ENCODE peak calls at places on chromosomes 3 and 15, in nine cellular contexts. One of them, this sample, is unnamed.

GRCh38 chr3:155743616-155744015 is 1.3 kb downstream of the PLCH1 start:
- DNase-seq in pancreas: no peak
- DNase-seq in fibroblast of the aortic adventitia: no peak
- DNase-seq in HCT116: no peak
- DNase-seq in endodermal cell: no peak
- DNase-seq in endothelial cell of umbilical vein: peak; percentile 6
- DNase-seq in body of pancreas: no peak
- DNase-seq in BJ: no peak
- DNase-seq in stomach: no peak
- DNase-seq in this sample: no peak

GRCh38 chr3:153339065-153339464 is 177.0 kb downstream of the RAP2B start:
- DNase-seq in endodermal cell: no peak
- DNase-seq in endothelial cell of umbilical vein: no peak
- DNase-seq in stomach: no peak
- DNase-seq in pancreas: no peak
- DNase-seq in fibroblast of the aortic adventitia: no peak
- DNase-seq in BJ: no peak
- DNase-seq in body of pancreas: no peak
- DNase-seq in HCT116: no peak
- DNase-seq in this sample: peak; percentile 46

GRCh38 chr15:98649621-98649995 is 1.3 kb downstream of the IGF1R start:
- DNase-seq in endodermal cell: peak; percentile 58
- DNase-seq in pancreas: peak; percentile 65
- DNase-seq in HCT116: no peak
- DNase-seq in BJ: no peak
- DNase-seq in endothelial cell of umbilical vein: peak; percentile 23
- DNase-seq in fibroblast of the aortic adventitia: peak; percentile 33
- DNase-seq in stomach: peak; percentile 53
- DNase-seq in body of pancreas: peak; percentile 60
- DNase-seq in this sample: no peak

GRCh38 chr3:42032693-42033349 is 58.3 kb upstream of the TRAK1 start:
- DNase-seq in stomach: peak; percentile 45
- DNase-seq in HCT116: no peak
- DNase-seq in pancreas: no peak
- DNase-seq in BJ: peak; percentile 98
- DNase-seq in endothelial cell of umbilical vein: peak; percentile 66
- DNase-seq in endodermal cell: no peak
- DNase-seq in fibroblast of the aortic adventitia: peak; percentile 97
- DNase-seq in body of pancreas: peak; percentile 49
- DNase-seq in this sample: peak; percentile 98

GRCh38 chr3:59386165-59386564 is 336.3 kb upstream of the CFAP20DC start:
- DNase-seq in pancreas: no peak
- DNase-seq in body of pancreas: no peak
- DNase-seq in fibroblast of the aortic adventitia: no peak
- DNase-seq in endothelial cell of umbilical vein: no peak
- DNase-seq in stomach: no peak
- DNase-seq in endodermal cell: no peak
- DNase-seq in BJ: no peak
- DNase-seq in HCT116: no peak
- DNase-seq in this sample: no peak

GRCh38 chr15:74007820-74008371 is 13.4 kb downstream of the PML start:
- DNase-seq in HCT116: no peak
- DNase-seq in body of pancreas: no peak
- DNase-seq in stomach: no peak
- DNase-seq in fibroblast of the aortic adventitia: no peak
- DNase-seq in endothelial cell of umbilical vein: no peak
- DNase-seq in pancreas: no peak
- DNase-seq in BJ: no peak
- DNase-seq in endodermal cell: no peak
- DNase-seq in this sample: no peak

GRCh38 chr3:57128863-57129602 is 36.1 kb downstream of the IL17RD start:
- DNase-seq in BJ: no peak
- DNase-seq in endothelial cell of umbilical vein: no peak
- DNase-seq in HCT116: no peak
- DNase-seq in body of pancreas: no peak
- DNase-seq in endodermal cell: no peak
- DNase-seq in fibroblast of the aortic adventitia: peak; percentile 53
- DNase-seq in stomach: no peak
- DNase-seq in pancreas: no peak
- DNase-seq in this sample: no peak

GRCh38 chr3:143775401-143775970 is 72.8 kb downstream of the SLC9A9 start:
- DNase-seq in fibroblast of the aortic adventitia: peak; percentile 67
- DNase-seq in endothelial cell of umbilical vein: peak; percentile 57
- DNase-seq in pancreas: no peak
- DNase-seq in endodermal cell: no peak
- DNase-seq in stomach: no peak
- DNase-seq in body of pancreas: peak; percentile 8
- DNase-seq in HCT116: peak; percentile 21
- DNase-seq in BJ: no peak
- DNase-seq in this sample: peak; percentile 67

GRCh38 chr15:95760508-95760907 is 570.0 kb upstream of the NR2F2 start:
- DNase-seq in HCT116: no peak
- DNase-seq in endodermal cell: peak; percentile 86
- DNase-seq in pancreas: no peak
- DNase-seq in endothelial cell of umbilical vein: peak; percentile 23
- DNase-seq in BJ: no peak
- DNase-seq in stomach: no peak
- DNase-seq in body of pancreas: no peak
- DNase-seq in fibroblast of the aortic adventitia: no peak
- DNase-seq in this sample: peak; percentile 33

GRCh38 chr15:80404057-80404718 is at the start of gene ARNT2:
- DNase-seq in body of pancreas: peak; percentile 48
- DNase-seq in fibroblast of the aortic adventitia: no peak
- DNase-seq in endothelial cell of umbilical vein: no peak
- DNase-seq in BJ: no peak
- DNase-seq in pancreas: peak; percentile 48
- DNase-seq in endodermal cell: peak; percentile 80
- DNase-seq in HCT116: no peak
- DNase-seq in stomach: no peak
- DNase-seq in this sample: no peak

GRCh38 chr15:74807302-74807701 is 5.3 kb upstream of the LMAN1L start:
- DNase-seq in body of pancreas: no peak
- DNase-seq in pancreas: no peak
- DNase-seq in stomach: no peak
- DNase-seq in BJ: no peak
- DNase-seq in fibroblast of the aortic adventitia: peak; percentile 57
- DNase-seq in endodermal cell: no peak
- DNase-seq in HCT116: no peak
- DNase-seq in endothelial cell of umbilical vein: no peak
- DNase-seq in this sample: peak; percentile 65

GRCh38 chr15:45181491-45182285 is 6.1 kb downstream of the SHF start:
- DNase-seq in fibroblast of the aortic adventitia: no peak
- DNase-seq in endodermal cell: peak; percentile 44
- DNase-seq in BJ: no peak
- DNase-seq in pancreas: no peak
- DNase-seq in HCT116: no peak
- DNase-seq in stomach: no peak
- DNase-seq in endothelial cell of umbilical vein: no peak
- DNase-seq in body of pancreas: no peak
- DNase-seq in this sample: no peak

GRCh38 chr3:126927846-126928245 is 55.1 kb upstream of the PLXNA1 start:
- DNase-seq in body of pancreas: no peak
- DNase-seq in stomach: no peak
- DNase-seq in endodermal cell: no peak
- DNase-seq in endothelial cell of umbilical vein: peak; percentile 52
- DNase-seq in fibroblast of the aortic adventitia: no peak
- DNase-seq in HCT116: no peak
- DNase-seq in pancreas: no peak
- DNase-seq in BJ: no peak
- DNase-seq in this sample: peak; percentile 54

DNA sequence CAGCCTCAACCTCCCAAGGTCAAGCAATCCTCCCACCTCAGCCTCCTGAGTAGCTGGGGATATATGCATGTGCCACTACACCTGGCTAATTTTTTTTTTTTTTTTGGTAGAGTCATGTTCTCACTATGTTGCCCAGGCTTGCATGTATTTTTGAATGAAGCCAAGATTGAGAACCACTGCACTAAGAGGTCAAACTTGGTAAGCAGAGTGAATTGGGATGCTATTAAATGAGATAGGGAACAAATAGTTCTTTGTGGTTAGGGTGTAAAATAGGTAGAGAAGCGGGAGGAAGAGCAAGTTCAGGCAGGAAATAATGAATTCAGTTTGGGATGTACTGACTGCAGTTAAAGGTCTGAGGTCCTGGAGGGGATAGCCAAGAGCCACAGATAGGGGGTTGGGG is 39.9 kb upstream of the PIAS1 start:
- DNase-seq in body of pancreas: no peak
- DNase-seq in HCT116: no peak
- DNase-seq in endothelial cell of umbilical vein: no peak
- DNase-seq in BJ: no peak
- DNase-seq in pancreas: no peak
- DNase-seq in fibroblast of the aortic adventitia: no peak
- DNase-seq in stomach: no peak
- DNase-seq in endodermal cell: no peak
- DNase-seq in this sample: no peak
- TF ChIP-seq CTCF in body of pancreas: no peak
- TF ChIP-seq CTCF in HCT116: no peak
- TF ChIP-seq CTCF in endothelial cell of umbilical vein: no peak
- TF ChIP-seq CTCF in BJ: no peak
- TF ChIP-seq CTCF in pancreas: no peak
- TF ChIP-seq CTCF in fibroblast of the aortic adventitia: no peak
- TF ChIP-seq CTCF in stomach: no peak
- TF ChIP-seq CTCF in endodermal cell: no peak
- TF ChIP-seq CTCF in this sample: no peak

DNA sequence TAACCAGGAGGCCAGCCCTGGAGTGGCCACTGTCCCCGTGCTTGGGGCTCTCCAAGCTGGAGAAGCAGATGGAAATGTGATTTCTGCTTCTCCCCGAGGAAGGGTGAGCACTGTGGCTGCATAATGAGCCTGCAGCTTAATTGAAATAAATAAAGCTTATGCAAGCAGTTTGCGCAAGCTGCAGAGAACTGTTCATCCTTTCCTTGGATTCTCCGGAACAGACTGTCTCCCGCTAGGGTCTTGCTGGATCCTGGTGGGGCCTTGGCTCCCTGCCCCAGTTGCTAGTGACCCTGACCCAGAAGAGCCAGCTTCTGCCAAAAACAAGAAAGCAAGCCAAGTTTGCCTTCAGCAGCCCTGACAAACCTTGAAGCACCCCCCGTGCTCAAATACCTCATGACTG is 453.4 kb upstream of the PROK2 start:
- DNase-seq in HCT116: no peak
- DNase-seq in body of pancreas: no peak
- DNase-seq in stomach: no peak
- DNase-seq in pancreas: no peak
- DNase-seq in endothelial cell of umbilical vein: no peak
- DNase-seq in fibroblast of the aortic adventitia: no peak
- DNase-seq in BJ: no peak
- DNase-seq in endodermal cell: peak; percentile 23
- DNase-seq in this sample: peak; percentile 28
- H3K4me3 ChIP-seq in HCT116: no peak overlapping the region
- H3K4me3 ChIP-seq in body of pancreas: no peak overlapping the region
- H3K4me3 ChIP-seq in stomach: no peak overlapping the region
- H3K4me3 ChIP-seq in pancreas: no peak overlapping the region
- H3K4me3 ChIP-seq in endothelial cell of umbilical vein: no peak overlapping the region
- H3K4me3 ChIP-seq in fibroblast of the aortic adventitia: no peak overlapping the region
- H3K4me3 ChIP-seq in BJ: no peak overlapping the region
- H3K4me3 ChIP-seq in endodermal cell: no peak overlapping the region
- H3K4me3 ChIP-seq in this sample: no peak overlapping the region

GRCh38 chr3:119559441-119559963 is at the start of gene CD80:
- DNase-seq in fibroblast of the aortic adventitia: peak; percentile 45
- DNase-seq in stomach: peak; percentile 75
- DNase-seq in endothelial cell of umbilical vein: peak; percentile 41
- DNase-seq in body of pancreas: peak; percentile 79
- DNase-seq in pancreas: peak; percentile 46
- DNase-seq in endodermal cell: peak; percentile 88
- DNase-seq in BJ: no peak
- DNase-seq in HCT116: peak; percentile 65
- DNase-seq in this sample: peak; percentile 74
- TF ChIP-seq CTCF in fibroblast of the aortic adventitia: peak; percentile 39
- TF ChIP-seq CTCF in stomach: no peak
- TF ChIP-seq CTCF in endothelial cell of umbilical vein: peak; percentile 16
- TF ChIP-seq CTCF in body of pancreas: peak; percentile 23
- TF ChIP-seq CTCF in pancreas: peak; percentile 11
- TF ChIP-seq CTCF in endodermal cell: peak; percentile 71
- TF ChIP-seq CTCF in BJ: peak; percentile 54
- TF ChIP-seq CTCF in HCT116: peak; percentile 36
- TF ChIP-seq CTCF in this sample: peak; percentile 69

GRCh38 chr3:64491843-64492242 is 196.0 kb downstream of the ADAMTS9 start:
- DNase-seq in fibroblast of the aortic adventitia: no peak
- DNase-seq in BJ: no peak
- DNase-seq in stomach: no peak
- DNase-seq in body of pancreas: no peak
- DNase-seq in endothelial cell of umbilical vein: no peak
- DNase-seq in pancreas: no peak
- DNase-seq in endodermal cell: no peak
- DNase-seq in HCT116: no peak
- DNase-seq in this sample: no peak

GRCh38 chr3:64490180-64490579 is 197.6 kb downstream of the ADAMTS9 start:
- DNase-seq in endodermal cell: peak; percentile 60
- DNase-seq in HCT116: no peak
- DNase-seq in endothelial cell of umbilical vein: no peak
- DNase-seq in fibroblast of the aortic adventitia: no peak
- DNase-seq in BJ: no peak
- DNase-seq in stomach: no peak
- DNase-seq in pancreas: no peak
- DNase-seq in body of pancreas: no peak
- DNase-seq in this sample: no peak

GRCh38 chr3:64489361-64490044 is 198.3 kb downstream of the ADAMTS9 start:
- DNase-seq in pancreas: peak; percentile 66
- DNase-seq in BJ: no peak
- DNase-seq in stomach: peak; percentile 72
- DNase-seq in HCT116: no peak
- DNase-seq in fibroblast of the aortic adventitia: no peak
- DNase-seq in body of pancreas: peak; percentile 72
- DNase-seq in endothelial cell of umbilical vein: no peak
- DNase-seq in endodermal cell: peak; percentile 96
- DNase-seq in this sample: peak; percentile 30

GRCh38 chr3:64493149-64493548 is 194.7 kb downstream of the ADAMTS9 start:
- DNase-seq in endodermal cell: no peak
- DNase-seq in BJ: no peak
- DNase-seq in endothelial cell of umbilical vein: no peak
- DNase-seq in body of pancreas: no peak
- DNase-seq in fibroblast of the aortic adventitia: no peak
- DNase-seq in stomach: no peak
- DNase-seq in pancreas: no peak
- DNase-seq in HCT116: no peak
- DNase-seq in this sample: no peak

DNA sequence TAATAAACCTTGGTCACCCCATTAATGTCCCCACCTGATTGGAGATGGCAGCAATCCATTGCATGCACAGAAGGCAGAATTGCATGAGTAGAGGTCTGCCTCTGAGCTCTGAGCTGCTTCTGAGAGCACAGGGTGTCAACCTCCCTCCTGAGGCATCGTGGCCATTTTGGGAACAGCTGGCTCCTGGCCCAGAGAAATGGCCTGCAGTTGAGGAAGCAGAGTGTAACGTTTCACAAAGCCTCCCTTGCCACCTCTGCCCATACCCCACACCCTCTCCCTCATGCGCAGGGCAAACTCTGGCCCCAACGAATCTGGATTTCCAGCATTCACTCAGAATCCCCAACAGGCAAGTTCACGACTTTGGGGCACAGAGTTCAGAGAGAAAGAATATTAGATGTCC is 198.9 kb downstream of the ADAMTS9 start:
- DNase-seq in endothelial cell of umbilical vein: no peak
- DNase-seq in endodermal cell: no peak
- DNase-seq in fibroblast of the aortic adventitia: no peak
- DNase-seq in stomach: no peak
- DNase-seq in BJ: no peak
- DNase-seq in HCT116: no peak
- DNase-seq in body of pancreas: no peak
- DNase-seq in pancreas: no peak
- DNase-seq in this sample: no peak
- H3K4me3 ChIP-seq in endothelial cell of umbilical vein: no peak overlapping the region
- H3K4me3 ChIP-seq in endodermal cell: no peak overlapping the region
- H3K4me3 ChIP-seq in fibroblast of the aortic adventitia: no peak overlapping the region
- H3K4me3 ChIP-seq in stomach: peak overlapping the region; percentile 0
- H3K4me3 ChIP-seq in BJ: no peak overlapping the region
- H3K4me3 ChIP-seq in HCT116: no peak overlapping the region
- H3K4me3 ChIP-seq in body of pancreas: no peak overlapping the region
- H3K4me3 ChIP-seq in pancreas: no peak overlapping the region
- H3K4me3 ChIP-seq in this sample: no peak overlapping the region

GRCh38 chr3:102570551-102570950 is 135.7 kb downstream of the ZPLD1 start:
- DNase-seq in stomach: no peak
- DNase-seq in endodermal cell: no peak
- DNase-seq in HCT116: no peak
- DNase-seq in endothelial cell of umbilical vein: no peak
- DNase-seq in BJ: no peak
- DNase-seq in pancreas: no peak
- DNase-seq in fibroblast of the aortic adventitia: no peak
- DNase-seq in body of pancreas: no peak
- DNase-seq in this sample: no peak
- TF ChIP-seq CTCF in stomach: no peak
- TF ChIP-seq CTCF in endodermal cell: no peak
- TF ChIP-seq CTCF in HCT116: no peak
- TF ChIP-seq CTCF in endothelial cell of umbilical vein: no peak
- TF ChIP-seq CTCF in BJ: no peak
- TF ChIP-seq CTCF in pancreas: no peak
- TF ChIP-seq CTCF in fibroblast of the aortic adventitia: no peak
- TF ChIP-seq CTCF in body of pancreas: no peak
- TF ChIP-seq CTCF in this sample: no peak

This sample was measured in choroid plexus epithelial cell.